ENCODE peak calls at places on chromosomes 6 and 20, in four cellular contexts. Z, N, L and I are unnamed samples.

GRCh38 chr20:63457737-63458136 is 14.7 kb downstream of the KCNQ2 start:
- DNase-seq in Z (no peak), N (peak; percentile 90), L (peak; percentile 56), I (no peak)

GRCh38 chr6:98946266-98946817 is 1.4 kb downstream of the FBXL4 start:
- DNase-seq in Z (no peak), N (no peak), L (peak; percentile 14), I (no peak)

GRCh38 chr6:157460182-157460999 is 79.4 kb downstream of the ZDHHC14 start:
- DNase-seq in Z (no peak), N (no peak), L (no peak), I (no peak)

GRCh38 chr6:139753198-139753861 is 378.9 kb upstream of the CITED2 start:
- DNase-seq in Z (no peak), N (no peak), L (no peak), I (no peak)

GRCh38 chr20:44145131-44145770 is 41.7 kb downstream of the JPH2 start:
- DNase-seq in Z (no peak), N (no peak), L (no peak), I (no peak)

GRCh38 chr6:163098827-163099469 is 315.6 kb upstream of the QKI start:
- DNase-seq in Z (no peak), N (no peak), L (no peak), I (no peak)

GRCh38 chr20:18688676-18689075 is 100.8 kb downstream of the DTD1 start:
- DNase-seq in Z (no peak), N (no peak), L (no peak), I (no peak)

GRCh38 chr6:166489301-166490155 is 97.0 kb downstream of the RAMACL start:
- DNase-seq in Z (no peak), N (no peak), L (no peak), I (no peak)

GRCh38 chr6:96060249-96060648 is 44.5 kb downstream of the FUT9 start:
- DNase-seq in Z (no peak), N (no peak), L (no peak), I (no peak)

GRCh38 chr6:156991971-156992370 is 214.8 kb downstream of the ARID1B start:
- DNase-seq in Z (no peak), N (peak; percentile 38), L (no peak), I (no peak)

GRCh38 chr6:134080171-134080795 is 27.9 kb upstream of the SLC2A12 start:
- DNase-seq in Z (no peak), N (no peak), L (peak; percentile 17), I (no peak)

GRCh38 chr20:3987296-3987695 is 28.1 kb downstream of the RNF24 start:
- DNase-seq in Z (no peak), N (no peak), L (no peak), I (no peak)

GRCh38 chr6:30687659-30688431 is 1.4 kb upstream of the PPP1R18 start:
- DNase-seq in Z (no peak), N (no peak), L (peak; percentile 51), I (no peak)

GRCh38 chr6:14224359-14225103 is 107.0 kb downstream of the CD83 start:
- DNase-seq in Z (no peak), N (no peak), L (no peak), I (no peak)

GRCh38 chr6:101776919-101777350 is 383.4 kb downstream of the GRIK2 start:
- DNase-seq in Z (no peak), N (no peak), L (no peak), I (no peak)

GRCh38 chr20:45810191-45810590 is 2.3 kb upstream of the UBE2C start:
- DNase-seq in Z (no peak), N (no peak), L (no peak), I (no peak)

GRCh38 chr6:158879180-158879579 is 60.0 kb upstream of the EZR start:
- DNase-seq in Z (no peak), N (no peak), L (no peak), I (no peak)

GRCh38 chr6:23410439-23410838 is 715.6 kb upstream of the NRSN1 start:
- DNase-seq in Z (no peak), N (no peak), L (no peak), I (no peak)

GRCh38 chr6:150738092-150738625 is 127.3 kb upstream of the MTHFD1L start:
- DNase-seq in Z (no peak), N (no peak), L (no peak), I (no peak)

GRCh38 chr6:845581-845980 is 152.6 kb upstream of the EXOC2 start:
- DNase-seq in Z (no peak), N (no peak), L (no peak), I (no peak)

GRCh38 chr6:112929661-112930060 is 582.5 kb downstream of the RFPL4B start:
- DNase-seq in Z (no peak), N (no peak), L (no peak), I (no peak)

GRCh38 chr20:23639490-23639958 is 1.8 kb upstream of the CST3 start:
- DNase-seq in Z (no peak), N (peak; percentile 17), L (no peak), I (no peak)

GRCh38 chr6:103002282-103002681 is 1608.8 kb downstream of the GRIK2 start:
- DNase-seq in Z (no peak), N (no peak), L (peak; percentile 13), I (no peak)

GRCh38 chr20:62914970-62915457 is 11.3 kb downstream of the DIDO1 start:
- DNase-seq in Z (no peak), N (peak; percentile 86), L (no peak), I (no peak)

GRCh38 chr6:33609444-33610034 is 11.6 kb upstream of the ITPR3 start:
- DNase-seq in Z (no peak), N (no peak), L (peak; percentile 39), I (no peak)

GRCh38 chr6:24489881-24490280 is 503 bp upstream of the GPLD1 start:
- DNase-seq in Z (no peak), N (no peak), L (peak; percentile 78), I (no peak)

GRCh38 chr6:123777554-123777953 is 26.1 kb upstream of the NKAIN2 start:
- DNase-seq in Z (no peak), N (peak; percentile 65), L (peak; percentile 54), I (peak; percentile 77)